ENCODE peak calls at places on chromosomes 5 and 9, in six cellular contexts. Q is memory B cell; L is iPS-NIHi11; A is stimulated activated CD4-positive, alpha-beta T cell treated with anti-CD3 and anti-CD28 coated beads, Interleukin-2, amount 100 ng/mL, for 48 hours; P is MCF 10A; V is NCI-H1417. G is an unnamed sample.

GRCh38 chr5:126178521-126178920 is 244.7 kb upstream of the GRAMD2B start:
- DNase-seq in A (no peak), V (no peak), L (no peak), P (no peak), Q (no peak), G (no peak)

GRCh38 chr5:1410156-1411014 is 34.9 kb downstream of the SLC6A3 start:
- DNase-seq in L (no peak), V (no peak), P (no peak), A (no peak), Q (no peak), G (no peak)

GRCh38 chr9:81472701-81473100 is 216.6 kb downstream of the TLE1 start:
- DNase-seq in P (no peak), L (no peak), V (no peak), Q (no peak), A (no peak), G (no peak)

GRCh38 chr5:2008851-2009629 is 126.3 kb upstream of the IRX4 start:
- DNase-seq in P (no peak), V (no peak), A (no peak), L (no peak), Q (no peak), G (no peak)

GRCh38 chr5:122099060-122099790 is 21.2 kb upstream of the LOX start:
- DNase-seq in L (peak), A (no peak), Q (no peak), V (no peak), P (peak), G (no peak)

GRCh38 chr5:33890633-33891032 is 1.2 kb downstream of the ADAMTS12 start:
- DNase-seq in V (no peak), L (peak), Q (no peak), A (no peak), P (no peak), G (no peak)

GRCh38 chr5:38871790-38872551 is 26.2 kb downstream of the OSMR start:
- DNase-seq in L (no peak), V (no peak), A (no peak), Q (no peak), P (peak), G (no peak)

GRCh38 chr5:66830636-66831035 is 234.4 kb downstream of the MAST4 start:
- DNase-seq in Q (no peak), V (no peak), P (peak), L (no peak), A (no peak), G (no peak)

GRCh38 chr9:118891213-118891612 is 478.0 kb downstream of the BRINP1 start:
- DNase-seq in P (no peak), L (no peak), Q (no peak), A (no peak), V (no peak), G (no peak)

GRCh38 chr5:23332650-23333251 is 174.7 kb upstream of the PRDM9 start:
- DNase-seq in Q (no peak), P (peak), A (no peak), L (peak), V (peak), G (no peak)

GRCh38 chr5:147565524-147565923 is 55.7 kb upstream of the DPYSL3 start:
- DNase-seq in L (no peak), V (no peak), A (no peak), P (peak), Q (no peak), G (no peak)

GRCh38 chr9:131400627-131401026 is 6.7 kb downstream of the PRRC2B start:
- DNase-seq in V (no peak), Q (no peak), A (no peak), P (no peak), L (no peak), G (no peak)

GRCh38 chr5:57258943-57259342 is 85.1 kb downstream of the GPBP1 start:
- DNase-seq in A (no peak), V (no peak), L (no peak), P (no peak), Q (no peak), G (no peak)

G was measured in stimulated activated naive CD8-positive, alpha-beta T cell treated with anti-CD3 and anti-CD28 coated beads, Interleukin-15, Interleukin-2, amounts not matched to agents 100 U/mL and 50 U/mL, for 24 hours.